ENCODE peak calls at places on chromosomes 6 and 20, in eight cellular contexts. V, R, X, B, C, M, W and L are unnamed samples.

GRCh38 chr6:163386329-163386910 is 28.1 kb upstream of the QKI start:
- DNase-seq in V (no peak), R (no peak), X (no peak), B (no peak), C (no peak), M (no peak), W (no peak), L (no peak)

GRCh38 chr6:43496370-43497128 is 13.6 kb downstream of the LRRC73 start:
- DNase-seq in V (no peak), R (peak), X (peak), B (peak), C (no peak), M (peak), W (no peak), L (no peak)

GRCh38 chr6:19713984-19714383 is 123.2 kb upstream of the ID4 start:
- DNase-seq in V (no peak), R (no peak), X (no peak), B (no peak), C (no peak), M (no peak), W (no peak), L (no peak)

GRCh38 chr20:62929051-62929538 is 2.8 kb upstream of the DIDO1 start:
- DNase-seq in V (peak), R (peak), X (no peak), B (peak), C (peak), M (peak), W (no peak), L (peak)

GRCh38 chr6:163001341-163001740 is 273.6 kb downstream of the PACRG start:
- DNase-seq in V (no peak), R (peak), X (no peak), B (no peak), C (no peak), M (no peak), W (no peak), L (no peak)

GRCh38 chr6:99030915-99031314 is 83.2 kb upstream of the FBXL4 start:
- DNase-seq in V (no peak), R (no peak), X (no peak), B (no peak), C (no peak), M (no peak), W (no peak), L (no peak)

GRCh38 chr20:10626896-10627295 is 46.9 kb downstream of the JAG1 start:
- DNase-seq in V (no peak), R (no peak), X (no peak), B (no peak), C (no peak), M (no peak), W (no peak), L (no peak)

GRCh38 chr20:10877345-10877744 is 203.5 kb upstream of the JAG1 start:
- DNase-seq in V (no peak), R (no peak), X (no peak), B (no peak), C (no peak), M (no peak), W (no peak), L (no peak)

GRCh38 chr6:44001318-44001868 is 125.9 kb downstream of the MRPL14 start:
- DNase-seq in V (no peak), R (peak), X (no peak), B (no peak), C (peak), M (no peak), W (no peak), L (no peak)

GRCh38 chr6:111124406-111124805 is 37.1 kb downstream of the SLC16A10 start:
- DNase-seq in V (no peak), R (no peak), X (peak), B (no peak), C (no peak), M (no peak), W (no peak), L (no peak)

GRCh38 chr6:90860822-90861601 is 274.1 kb upstream of the MAP3K7 start:
- DNase-seq in V (no peak), R (peak), X (no peak), B (no peak), C (no peak), M (peak), W (no peak), L (no peak)

GRCh38 chr6:149487316-149487715 is 2.5 kb upstream of the ZC3H12D start:
- DNase-seq in V (no peak), R (no peak), X (no peak), B (no peak), C (no peak), M (no peak), W (no peak), L (no peak)

GRCh38 chr6:56101141-56101553 is 146.2 kb downstream of the COL21A1 start:
- DNase-seq in V (no peak), R (peak), X (no peak), B (no peak), C (no peak), M (peak), W (peak), L (no peak)

GRCh38 chr6:128271527-128271926 is 248.9 kb downstream of the PTPRK start:
- DNase-seq in V (no peak), R (no peak), X (no peak), B (no peak), C (no peak), M (no peak), W (no peak), L (no peak)